ENCODE peak calls at places on chromosomes 5 and 9, in five cellular contexts. A, F, N, M and R are unnamed samples.
A peak's percentile ranks its signal among the peaks of the same experiment; 100 is the strongest.

GRCh38 chr5:22567983-22568382 is 285.2 kb downstream of the CDH12 start:
- DNase-seq in A (no peak), F (no peak), N (no peak), M (no peak), R (no peak)

GRCh38 chr5:122493091-122493775 is 181.2 kb downstream of the SNCAIP start:
- DNase-seq in A (peak; percentile 8), F (no peak), N (peak; percentile 89), M (no peak), R (peak; percentile 70)

GRCh38 chr5:151706906-151707305 is 20.2 kb upstream of the SPARC start:
- DNase-seq in A (no peak), F (no peak), N (no peak), M (no peak), R (no peak)

GRCh38 chr5:133121080-133121479 is 69.3 kb downstream of the HSPA4 start:
- DNase-seq in A (no peak), F (no peak), N (no peak), M (no peak), R (no peak)

GRCh38 chr5:60856059-60856458 is 12.0 kb upstream of the ELOVL7 start:
- DNase-seq in A (peak; percentile 72), F (no peak), N (no peak), M (no peak), R (no peak)

GRCh38 chr5:78008356-78008967 is 232.3 kb upstream of the TBCA start:
- DNase-seq in A (peak; percentile 70), F (no peak), N (no peak), M (peak; percentile 21), R (no peak)

GRCh38 chr5:76389513-76390154 is 13.5 kb upstream of the IQGAP2 start:
- DNase-seq in A (no peak), F (no peak), N (no peak), M (no peak), R (peak; percentile 44)

GRCh38 chr5:67366961-67367360 is 170.4 kb upstream of the CD180 start:
- DNase-seq in A (no peak), F (no peak), N (no peak), M (no peak), R (no peak)

GRCh38 chr5:14946813-14947640 is 75.4 kb upstream of the ANKH start:
- DNase-seq in A (peak; percentile 21), F (no peak), N (no peak), M (peak; percentile 37), R (peak; percentile 28)

GRCh38 chr9:136079211-136079915 is 15.7 kb downstream of the NACC2 start:
- DNase-seq in A (no peak), F (no peak), N (no peak), M (no peak), R (no peak)

GRCh38 chr9:96279927-96280326 is 22.0 kb downstream of the HSD17B3 start:
- DNase-seq in A (no peak), F (no peak), N (no peak), M (no peak), R (no peak)

GRCh38 chr9:130186839-130187522 is 14.8 kb downstream of the NCS1 start:
- DNase-seq in A (peak; percentile 48), F (no peak), N (peak; percentile 59), M (peak; percentile 71), R (peak; percentile 56)

GRCh38 chr5:87340716-87341115 is 72.0 kb downstream of the CCNH start:
- DNase-seq in A (peak; percentile 2), F (no peak), N (no peak), M (no peak), R (no peak)

GRCh38 chr5:174110290-174110689 is 64.8 kb downstream of the NSG2 start:
- DNase-seq in A (no peak), F (no peak), N (no peak), M (no peak), R (no peak)

GRCh38 chr9:130319300-130319699 is 53.7 kb downstream of the HMCN2 start:
- DNase-seq in A (no peak), F (no peak), N (no peak), M (no peak), R (no peak)

GRCh38 chr5:321233-321725 is at the start of gene AHRR:
- DNase-seq in A (peak; percentile 68), F (no peak), N (peak; percentile 55), M (no peak), R (peak; percentile 68)

GRCh38 chr5:41416336-41416735 is 94.1 kb downstream of the PLCXD3 start:
- DNase-seq in A (no peak), F (no peak), N (no peak), M (no peak), R (no peak)

GRCh38 chr5:171681667-171682066 is 104.0 kb upstream of the SMIM23 start:
- DNase-seq in A (peak; percentile 18), F (no peak), N (no peak), M (no peak), R (no peak)

GRCh38 chr5:134446938-134447337 is 35.3 kb upstream of the CDKN2AIPNL start:
- DNase-seq in A (no peak), F (no peak), N (no peak), M (no peak), R (no peak)

GRCh38 chr9:93143830-93144530 is 9.9 kb upstream of the NINJ1 start:
- DNase-seq in A (no peak), F (no peak), N (no peak), M (no peak), R (no peak)

GRCh38 chr5:133273661-133274596 is 222.1 kb downstream of the HSPA4 start:
- DNase-seq in A (peak; percentile 66), F (no peak), N (no peak), M (no peak), R (no peak)

GRCh38 chr9:98168952-98169488 is 23.4 kb downstream of the CORO2A start:
- DNase-seq in A (peak; percentile 79), F (no peak), N (peak; percentile 35), M (no peak), R (peak; percentile 56)

GRCh38 chr9:93226819-93227218 is 42.9 kb downstream of the WNK2 start:
- DNase-seq in A (no peak), F (no peak), N (no peak), M (no peak), R (no peak)

DNA sequence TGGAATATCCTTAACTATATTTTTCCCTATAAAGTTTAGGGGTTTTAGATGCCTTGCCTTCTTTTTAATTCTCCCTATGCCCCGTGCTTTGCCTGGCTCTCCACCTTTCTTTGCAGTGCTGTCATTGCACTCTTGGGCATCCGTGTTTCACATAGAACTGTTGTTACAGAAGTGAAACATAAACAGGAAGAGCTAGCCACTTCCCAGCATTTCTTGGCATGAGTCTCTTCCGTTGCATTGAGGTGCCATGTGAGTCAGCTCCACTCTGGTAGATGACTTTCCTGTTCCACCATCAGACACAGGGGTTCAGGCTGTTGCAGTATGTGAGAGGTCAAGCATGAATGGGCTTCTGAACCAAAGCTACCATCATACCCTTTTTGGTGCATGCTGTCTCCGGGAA is 73.4 kb downstream of the ANGPTL2 start:
- DNase-seq in A (peak; percentile 95), F (peak; percentile 64), N (peak; percentile 45), M (no peak), R (peak; percentile 27)
- TF ChIP-seq CTCF in A (peak; percentile 45), F (no peak), N (peak; percentile 39), M (no peak), R (no peak)

GRCh38 chr5:73947876-73948275 is 321.9 kb downstream of the ARHGEF28 start:
- DNase-seq in A (no peak), F (no peak), N (no peak), M (no peak), R (no peak)

GRCh38 chr5:73948289-73948688 is 322.3 kb downstream of the ARHGEF28 start:
- DNase-seq in A (no peak), F (no peak), N (no peak), M (no peak), R (no peak)

GRCh38 chr5:73945505-73945904 is 319.5 kb downstream of the ARHGEF28 start:
- DNase-seq in A (no peak), F (no peak), N (no peak), M (no peak), R (no peak)

GRCh38 chr5:73946278-73946677 is 320.3 kb downstream of the ARHGEF28 start:
- DNase-seq in A (no peak), F (no peak), N (no peak), M (no peak), R (no peak)

DNA sequence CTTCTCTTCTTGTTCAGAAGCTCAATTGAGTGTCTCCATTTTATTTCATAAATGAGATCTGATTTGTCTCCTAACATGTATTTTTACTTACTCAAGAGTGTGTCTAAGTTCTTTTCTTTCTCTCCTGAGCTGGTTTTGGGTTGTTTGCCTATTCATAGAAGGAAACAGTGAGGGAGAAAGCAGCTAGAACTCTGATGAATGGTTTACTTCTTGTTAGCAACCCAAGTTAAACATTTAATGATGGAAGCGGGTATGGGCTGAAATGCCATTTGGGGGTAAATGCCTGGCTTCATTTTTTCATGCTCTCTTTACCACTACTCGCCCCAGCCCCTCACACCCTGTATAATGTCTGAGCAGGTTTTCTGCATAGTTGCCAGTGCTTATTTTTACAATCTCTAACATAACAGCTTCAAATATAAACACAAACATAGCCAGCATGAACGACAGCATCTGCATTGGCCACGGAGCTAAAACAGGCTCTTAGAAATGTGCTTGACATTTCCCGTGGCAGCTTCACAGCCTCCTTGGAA is 321.0 kb downstream of the ARHGEF28 start:
- DNase-seq in A (no peak), F (no peak), N (no peak), M (no peak), R (no peak)
- H3K4me3 ChIP-seq in A (no peak overlapping the region), F (no peak overlapping the region), N (no peak overlapping the region), M (no peak overlapping the region), R (no peak overlapping the region)

DNA sequence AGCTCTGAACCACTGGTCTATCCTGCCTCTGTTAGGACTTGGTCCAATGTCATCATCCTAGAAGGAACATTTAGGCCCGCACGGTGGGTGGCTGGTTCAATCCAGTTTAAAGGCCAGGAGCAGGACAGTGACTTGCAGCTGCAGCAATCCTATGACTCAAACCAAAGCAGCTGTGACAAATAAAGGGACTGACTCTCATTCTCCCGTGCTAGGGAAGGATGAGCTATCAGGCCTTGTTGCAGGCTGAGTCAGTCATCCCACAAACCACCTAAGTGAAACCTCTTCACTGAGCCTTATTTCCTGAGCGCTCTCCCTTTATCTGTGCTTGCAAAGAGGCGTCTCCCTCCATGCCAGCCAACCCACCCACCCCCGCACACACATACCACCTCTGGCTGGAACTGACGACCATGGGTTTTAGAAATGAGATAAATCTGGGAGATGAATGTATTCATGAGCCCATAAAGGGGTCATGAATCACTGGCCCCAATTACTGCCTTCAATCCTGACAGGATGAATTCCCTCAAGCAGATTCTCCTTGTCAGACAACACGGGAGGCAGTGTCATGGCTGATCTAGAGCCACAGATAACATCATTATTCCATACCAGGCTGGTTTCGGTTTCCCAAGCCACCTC is 93.4 kb downstream of the KCNIP1 start:
- DNase-seq in A (peak; percentile 18), F (no peak), N (no peak), M (no peak), R (no peak)
- H3K27me3 ChIP-seq in A (peaks cover 38% of the 10 kb centered on the region), F (no peaks in the 10 kb centered on the region), N (no peaks in the 10 kb centered on the region), M (peaks cover 37% of the 10 kb centered on the region), R (no peaks in the 10 kb centered on the region)

DNA sequence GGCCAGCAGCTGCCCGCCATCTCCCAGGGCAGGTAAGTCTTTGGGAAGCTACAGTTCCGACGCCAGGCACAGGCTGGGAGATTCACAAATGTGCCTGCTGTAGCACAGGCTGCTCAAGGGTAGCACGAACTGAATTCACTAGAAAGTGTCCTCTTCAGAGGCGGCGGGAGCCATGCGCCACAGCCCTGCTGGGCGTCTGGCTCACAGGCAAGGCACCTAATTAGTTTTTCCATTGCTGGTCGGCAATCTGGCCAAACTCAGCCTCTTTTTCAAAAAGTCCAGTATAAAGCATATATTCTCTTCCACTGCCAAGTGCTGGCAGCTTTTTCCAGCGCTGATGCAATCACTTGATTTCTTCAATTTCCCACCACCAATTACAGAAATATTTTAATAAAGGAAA is 128.9 kb upstream of the RAPGEF1 start:
- DNase-seq in A (peak; percentile 46), F (no peak), N (no peak), M (no peak), R (no peak)
- TF ChIP-seq CTCF in A (no peak), F (no peak), N (no peak), M (no peak), R (no peak)

GRCh38 chr5:10489810-10490426 is 48.2 kb downstream of the ROPN1L start:
- DNase-seq in A (no peak), F (no peak), N (no peak), M (no peak), R (no peak)
- H3K4me3 ChIP-seq in A (no peak overlapping the region), F (no peak overlapping the region), N (no peak overlapping the region), M (no peak overlapping the region), R (no peak overlapping the region)